ENCODE peak calls at places on chromosomes 5 and 9, in six cellular contexts. G is body of pancreas, P is stomach, N is pancreas, A is tibial nerve, E is GM23338. M is an unnamed sample.

GRCh38 chr5:154236-154635 is 37.1 kb upstream of the LRRC14B start:
- DNase-seq in G (no peak), P (no peak), N (no peak), A (no peak), E (no peak), M (no peak)

GRCh38 chr9:96122756-96123155 is 179.2 kb downstream of the HSD17B3 start:
- DNase-seq in G (no peak), P (no peak), N (no peak), A (no peak), E (no peak), M (no peak)

GRCh38 chr9:30713279-30713678 is 1671.2 kb upstream of the ACO1 start:
- DNase-seq in G (no peak), P (no peak), N (no peak), A (no peak), E (no peak), M (no peak)

GRCh38 chr9:93143830-93144530 is 9.9 kb upstream of the NINJ1 start:
- DNase-seq in G (peak; percentile 44), P (no peak), N (no peak), A (no peak), E (no peak), M (no peak)

GRCh38 chr5:96978812-96979449 is 43.1 kb downstream of the LNPEP start:
- DNase-seq in G (no peak), P (no peak), N (no peak), A (no peak), E (no peak), M (no peak)

GRCh38 chr9:134376386-134377142 is 50.3 kb downstream of the RXRA start:
- DNase-seq in G (peak; percentile 41), P (no peak), N (no peak), A (no peak), E (no peak), M (no peak)

GRCh38 chr5:99019254-99019653 is 90.4 kb upstream of the CHD1 start:
- DNase-seq in G (no peak), P (no peak), N (no peak), A (no peak), E (no peak), M (no peak)

GRCh38 chr9:74887041-74887980 is at the start of gene TRPM6:
- DNase-seq in G (peak; percentile 89), P (peak; percentile 77), N (peak; percentile 79), A (peak; percentile 64), E (peak; percentile 83), M (peak; percentile 66)

GRCh38 chr5:107776506-107776905 is 105.8 kb upstream of the EFNA5 start:
- DNase-seq in G (no peak), P (no peak), N (no peak), A (no peak), E (no peak), M (no peak)

GRCh38 chr5:52668544-52669185 is 119.1 kb upstream of the ITGA1 start:
- DNase-seq in G (no peak), P (no peak), N (no peak), A (no peak), E (no peak), M (no peak)

GRCh38 chr5:119341452-119342349 is 14.1 kb upstream of the TNFAIP8 start:
- DNase-seq in G (no peak), P (no peak), N (no peak), A (no peak), E (no peak), M (no peak)

GRCh38 chr5:55899344-55899743 is 48.2 kb downstream of the IL31RA start:
- DNase-seq in G (no peak), P (no peak), N (no peak), A (no peak), E (no peak), M (no peak)

GRCh38 chr5:159362190-159362589 is 31.9 kb upstream of the IL12B start:
- DNase-seq in G (no peak), P (no peak), N (no peak), A (no peak), E (no peak), M (no peak)

GRCh38 chr5:137666901-137667300 is 69.0 kb downstream of the KLHL3 start:
- DNase-seq in G (no peak), P (no peak), N (no peak), A (no peak), E (no peak), M (no peak)

GRCh38 chr9:76667521-76667957 is 96.7 kb upstream of the PCA3 start:
- DNase-seq in G (no peak), P (no peak), N (no peak), A (no peak), E (no peak), M (no peak)

GRCh38 chr5:117945261-117945660 is 1043.1 kb downstream of the DTWD2 start:
- DNase-seq in G (no peak), P (no peak), N (no peak), A (no peak), E (no peak), M (no peak)

GRCh38 chr9:97373311-97373710 is 38.6 kb upstream of the TDRD7 start:
- DNase-seq in G (no peak), P (no peak), N (no peak), A (no peak), E (no peak), M (no peak)

GRCh38 chr5:14160116-14160515 is 17.0 kb downstream of the TRIO start:
- DNase-seq in G (no peak), P (no peak), N (no peak), A (no peak), E (no peak), M (no peak)

GRCh38 chr5:31934156-31934555 is 240.0 kb downstream of the GOLPH3 start:
- DNase-seq in G (no peak), P (no peak), N (no peak), A (no peak), E (peak; percentile 22), M (no peak)

GRCh38 chr5:40599676-40600075 is 80.0 kb upstream of the PTGER4 start:
- DNase-seq in G (no peak), P (no peak), N (no peak), A (no peak), E (no peak), M (no peak)

GRCh38 chr5:35963381-35963843 is 25.0 kb upstream of the CAPSL start:
- DNase-seq in G (no peak), P (no peak), N (no peak), A (no peak), E (peak; percentile 76), M (peak; percentile 28)

GRCh38 chr5:139653616-139654015 is 5.5 kb downstream of the CXXC5 start:
- DNase-seq in G (no peak), P (no peak), N (no peak), A (no peak), E (peak; percentile 59), M (no peak)
- H3K4me1 ChIP-seq in G (peaks cover 74% of the 10 kb centered on the region), P (peaks cover 97% of the 10 kb centered on the region), N (peaks cover 59% of the 10 kb centered on the region), A (peaks cover 88% of the 10 kb centered on the region), E (peaks cover 67% of the 10 kb centered on the region), M (no peaks in the 10 kb centered on the region)

DNA sequence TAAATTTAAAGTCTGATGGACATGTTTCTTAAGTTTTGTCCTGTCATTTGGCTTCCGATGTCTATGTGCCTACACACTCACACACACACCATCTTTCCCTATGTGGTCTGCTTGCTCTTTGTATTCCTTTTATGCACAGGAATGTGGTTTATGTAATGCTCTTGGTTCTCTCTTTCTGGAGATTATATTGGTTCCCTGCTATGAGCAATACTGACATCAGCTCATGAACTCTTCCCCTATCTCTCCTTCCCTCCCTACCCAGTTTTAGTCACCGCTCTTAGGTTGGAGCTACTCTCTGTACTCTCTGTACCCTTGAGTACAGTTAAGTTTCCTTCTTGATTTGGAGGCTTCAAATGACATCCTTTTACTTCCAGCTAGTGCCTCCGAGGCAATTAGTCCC is 77.9 kb upstream of the MVB12B start:
- DNase-seq in G (no peak), P (no peak), N (no peak), A (no peak), E (no peak), M (peak; percentile 76)
- H3K27ac ChIP-seq in G (no peak overlapping the region), P (no peak overlapping the region), N (no peak overlapping the region), A (no peak overlapping the region), E (no peak overlapping the region), M (no peak overlapping the region)

GRCh38 chr5:127419007-127419406 is 98.4 kb upstream of the PRRC1 start:
- DNase-seq in G (no peak), P (no peak), N (no peak), A (no peak), E (no peak), M (no peak)
- TF ChIP-seq CTCF in G (no peak), P (no peak), N (no peak), A (no peak), E (no peak), M (no peak)

GRCh38 chr5:115423051-115423450 is 121.5 kb downstream of the FEM1C start:
- DNase-seq in G (no peak), P (no peak), N (no peak), A (no peak), E (no peak), M (no peak)

GRCh38 chr5:115423541-115423940 is 121.0 kb downstream of the FEM1C start:
- DNase-seq in G (peak; percentile 64), P (peak; percentile 68), N (peak; percentile 44), A (peak; percentile 40), E (no peak), M (no peak)

GRCh38 chr5:115418788-115419187 is 122.3 kb upstream of the CCDC112 start:
- DNase-seq in G (peak; percentile 12), P (no peak), N (no peak), A (no peak), E (no peak), M (no peak)

GRCh38 chr5:115417076-115417475 is 120.6 kb upstream of the CCDC112 start:
- DNase-seq in G (no peak), P (no peak), N (no peak), A (no peak), E (no peak), M (no peak)

GRCh38 chr5:115419794-115420585 is 123.5 kb upstream of the CCDC112 start:
- DNase-seq in G (no peak), P (no peak), N (no peak), A (no peak), E (peak; percentile 21), M (peak; percentile 91)
- H3K4me1 ChIP-seq in G (peaks cover 19% of the 10 kb centered on the region), P (peaks cover 43% of the 10 kb centered on the region), N (peaks cover 7% of the 10 kb centered on the region), A (peaks cover 54% of the 10 kb centered on the region), E (no peaks in the 10 kb centered on the region), M (peaks cover 27% of the 10 kb centered on the region)

DNA sequence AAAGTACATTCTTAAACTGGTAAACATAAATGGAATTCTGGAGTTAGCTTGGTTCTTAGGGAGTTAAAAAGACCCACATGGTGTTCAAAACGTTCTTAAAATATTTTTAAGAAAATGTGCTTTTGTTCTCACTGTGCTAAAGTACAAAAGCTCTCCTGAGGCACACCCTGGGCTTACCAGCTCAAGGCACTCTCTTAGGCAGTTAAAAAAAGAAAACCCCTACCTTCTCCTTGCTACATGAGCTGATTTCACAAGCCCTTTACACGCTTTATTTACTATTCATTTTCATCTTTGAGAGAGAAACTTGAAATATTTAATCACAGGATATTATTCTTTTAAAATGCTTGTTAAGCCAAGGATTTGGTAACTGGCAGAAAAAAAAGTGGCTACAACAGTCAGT is 723.3 kb upstream of the GRAMD2B start:
- DNase-seq in G (no peak), P (no peak), N (no peak), A (no peak), E (no peak), M (no peak)
- H3K27ac ChIP-seq in G (no peak overlapping the region), P (no peak overlapping the region), N (no peak overlapping the region), A (no peak overlapping the region), E (no peak overlapping the region), M (no peak overlapping the region)

DNA sequence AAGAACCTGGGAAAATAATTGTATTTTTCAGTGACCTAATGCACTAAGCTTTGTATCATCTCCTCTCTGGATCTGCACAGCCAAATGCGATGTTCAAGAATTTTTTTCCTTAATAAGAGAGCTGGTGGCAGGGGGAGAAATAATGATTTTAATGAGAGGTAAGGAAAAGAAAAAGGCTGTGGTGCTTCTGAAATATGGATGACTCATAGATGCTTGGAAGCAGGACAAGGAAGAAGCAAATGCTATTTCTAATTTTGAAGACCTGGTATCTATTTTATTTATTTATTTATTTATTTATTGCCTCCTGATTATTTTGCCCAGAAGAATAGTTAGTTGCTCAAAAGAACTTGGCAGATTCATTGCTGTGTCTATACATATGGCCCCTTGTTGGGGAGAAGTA is 7.1 kb downstream of the PPP3R2 start:
- DNase-seq in G (no peak), P (no peak), N (no peak), A (no peak), E (no peak), M (no peak)
- TF ChIP-seq CTCF in G (no peak), P (no peak), N (no peak), A (no peak), E (no peak), M (no peak)

M was measured in foreskin keratinocyte.